ENCODE peak calls at places on chromosome 6, in six cellular contexts. G is mesenchymal stem cell, N is neuronal stem cell, D is IMR-90, O is H9, I is H1. H is an unnamed sample. For H3K9me3, the result is how much of the 10 kb centered on the place peaks cover.

GRCh38 chr6:169990095-169991030 is 238.9 kb downstream of the ERMARD start:
- DNase-seq in G (no peak), N (no peak), D (no peak), O (no peak), I (no peak), H (peak)

GRCh38 chr6:19898141-19898740 is 61.1 kb downstream of the ID4 start:
- DNase-seq in G (no peak), N (no peak), D (no peak), O (no peak), I (no peak), H (peak)

GRCh38 chr6:24910850-24911712 is 24.7 kb downstream of the RIPOR2 start:
- DNase-seq in G (peak), N (peak), D (peak), O (peak), I (no peak), H (peak)

GRCh38 chr6:44475417-44475778 is 87.9 kb downstream of the CDC5L start:
- DNase-seq in G (no peak), N (no peak), D (no peak), O (no peak), I (no peak), H (no peak)

GRCh38 chr6:107763959-107764358 is 60.2 kb downstream of the SCML4 start:
- DNase-seq in G (peak), N (no peak), D (peak), O (no peak), I (no peak), H (no peak)

GRCh38 chr6:29494131-29494530 is 6.4 kb upstream of the MAS1L start:
- DNase-seq in G (no peak), N (no peak), D (no peak), O (no peak), I (no peak), H (no peak)

GRCh38 chr6:44116643-44117382 is 10.4 kb downstream of the MRPL14 start:
- DNase-seq in G (peak), N (no peak), D (peak), O (no peak), I (no peak), H (peak)

GRCh38 chr6:19549109-19549508 is 288.1 kb upstream of the ID4 start:
- DNase-seq in G (no peak), N (no peak), D (no peak), O (no peak), I (no peak), H (no peak)

GRCh38 chr6:121998631-121999030 is 400.8 kb upstream of the HSF2 start:
- DNase-seq in G (no peak), N (no peak), D (no peak), O (no peak), I (no peak), H (no peak)

GRCh38 chr6:2942916-2943563 is 28.3 kb downstream of the SERPINB6 start:
- DNase-seq in G (no peak), N (no peak), D (no peak), O (no peak), I (peak), H (no peak)

GRCh38 chr6:26414281-26414680 is 12.2 kb downstream of the BTN3A1 start:
- DNase-seq in G (no peak), N (no peak), D (no peak), O (no peak), I (no peak), H (no peak)

GRCh38 chr6:44096615-44097014 is 30.6 kb downstream of the MRPL14 start:
- DNase-seq in G (peak), N (no peak), D (peak), O (no peak), I (peak), H (peak)

GRCh38 chr6:15843764-15844163 is 180.9 kb upstream of the DTNBP1 start:
- DNase-seq in G (no peak), N (no peak), D (no peak), O (no peak), I (no peak), H (no peak)

GRCh38 chr6:45614488-45615285 is 237.0 kb upstream of the SUPT3H start:
- DNase-seq in G (no peak), N (no peak), D (peak), O (no peak), I (peak), H (no peak)

GRCh38 chr6:41367700-41368099 is 32.3 kb downstream of the NCR2 start:
- DNase-seq in G (peak), N (peak), D (peak), O (peak), I (peak), H (peak)

GRCh38 chr6:69796081-69796626 is 656 bp downstream of the LMBRD1 start:
- DNase-seq in G (peak), N (no peak), D (peak), O (peak), I (no peak), H (peak)

GRCh38 chr6:168992696-168993185 is 260.9 kb downstream of the THBS2 start:
- DNase-seq in G (no peak), N (no peak), D (no peak), O (no peak), I (no peak), H (no peak)

GRCh38 chr6:122995930-122996796 is at the start of gene CLVS2:
- DNase-seq in G (peak), N (peak), D (no peak), O (peak), I (peak), H (peak)

GRCh38 chr6:14046476-14047068 is 71.0 kb upstream of the CD83 start:
- DNase-seq in G (peak), N (peak), D (peak), O (peak), I (peak), H (peak)

DNA sequence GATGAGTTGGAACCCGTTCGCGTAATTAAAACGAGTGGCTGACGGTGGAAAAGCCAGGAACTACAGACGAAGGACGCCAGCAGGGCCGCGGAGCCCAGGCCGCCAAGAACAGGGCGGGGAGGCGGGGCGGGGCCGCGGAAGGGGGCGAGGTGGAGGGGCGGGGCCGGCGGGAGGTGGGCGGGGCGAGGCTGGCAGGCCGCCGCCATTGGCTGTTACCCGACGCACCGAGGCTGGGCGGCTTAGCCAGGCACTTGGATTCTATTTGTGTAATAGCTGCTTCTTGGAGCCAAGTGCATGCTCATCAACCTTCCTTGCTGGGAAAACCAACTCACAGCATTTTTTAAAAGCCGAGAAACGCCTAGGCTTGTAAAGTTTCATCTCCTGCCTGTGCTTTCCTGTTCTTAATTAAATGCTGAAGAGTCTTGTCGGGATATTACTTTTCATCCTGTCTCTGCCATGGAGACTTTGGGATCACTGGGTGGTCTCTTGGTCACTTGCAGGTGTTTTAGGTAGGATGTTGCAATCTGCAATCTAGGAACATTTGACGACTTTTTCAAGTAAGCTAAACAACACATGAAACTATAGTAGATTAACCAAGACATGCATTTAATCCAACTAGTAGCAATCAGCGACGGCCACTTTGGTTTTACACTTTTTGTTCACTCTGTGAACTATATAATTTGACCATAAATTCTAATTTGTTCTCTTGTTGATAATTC is 245.0 kb downstream of the ARID1B start:
- DNase-seq in G (peak), N (peak), D (peak), O (peak), I (peak), H (peak)
- H3K18ac ChIP-seq in G (peak), N (peak), D (peak), O (peak), I (peak), H (peak)

GRCh38 chr6:64736421-64736950 is 970.5 kb downstream of the EYS start:
- DNase-seq in G (peak), N (no peak), D (no peak), O (no peak), I (no peak), H (no peak)

GRCh38 chr6:64732888-64733287 is 974.1 kb downstream of the EYS start:
- DNase-seq in G (peak), N (no peak), D (no peak), O (no peak), I (no peak), H (no peak)

GRCh38 chr6:64733433-64733832 is 973.6 kb downstream of the EYS start:
- DNase-seq in G (peak), N (no peak), D (no peak), O (no peak), I (no peak), H (no peak)

GRCh38 chr6:64737418-64737817 is 969.6 kb downstream of the EYS start:
- DNase-seq in G (no peak), N (no peak), D (no peak), O (no peak), I (no peak), H (no peak)
- H3K9me3 ChIP-seq in G (under half), N (under half), D (under half), O (under half), I (under half), H (under half)

GRCh38 chr6:92361990-92362770 is 1057.2 kb downstream of the EPHA7 start:
- DNase-seq in G (peak), N (no peak), D (no peak), O (no peak), I (no peak), H (no peak)
- H3K4me2 ChIP-seq in G (no peak), N (no peak), D (no peak), O (no peak), I (no peak), H (no peak)

GRCh38 chr6:113968472-113968871 is 2.5 kb downstream of the HDAC2 start:
- DNase-seq in G (no peak), N (no peak), D (no peak), O (no peak), I (no peak), H (no peak)

GRCh38 chr6:113967777-113968176 is 3.2 kb downstream of the HDAC2 start:
- DNase-seq in G (no peak), N (no peak), D (no peak), O (no peak), I (no peak), H (no peak)

GRCh38 chr6:113969888-113970807 is 800 bp downstream of the HDAC2 start:
- DNase-seq in G (peak), N (peak), D (peak), O (peak), I (peak), H (peak)

GRCh38 chr6:113970808-113971676 is at the start of gene HDAC2:
- DNase-seq in G (peak), N (peak), D (peak), O (peak), I (peak), H (peak)

GRCh38 chr6:113971786-113972185 is 838 bp upstream of the HDAC2 start:
- DNase-seq in G (peak), N (no peak), D (no peak), O (no peak), I (no peak), H (peak)
- H3K18ac ChIP-seq in G (no peak), N (no peak), D (no peak), O (no peak), I (no peak), H (no peak)

GRCh38 chr6:82484737-82485650 is 121.4 kb downstream of the TPBG start:
- DNase-seq in G (no peak), N (no peak), D (no peak), O (no peak), I (no peak), H (peak)
- H3K9me3 ChIP-seq in G (half or more), N (under half), D (under half), O (under half), I (under half), H (under half)

GRCh38 chr6:4924872-4925271 is 79.0 kb downstream of the RPP40 start:
- DNase-seq in G (no peak), N (no peak), D (no peak), O (no peak), I (no peak), H (no peak)
- H3K4me2 ChIP-seq in G (no peak), N (no peak), D (no peak), O (no peak), I (no peak), H (no peak)

DNA sequence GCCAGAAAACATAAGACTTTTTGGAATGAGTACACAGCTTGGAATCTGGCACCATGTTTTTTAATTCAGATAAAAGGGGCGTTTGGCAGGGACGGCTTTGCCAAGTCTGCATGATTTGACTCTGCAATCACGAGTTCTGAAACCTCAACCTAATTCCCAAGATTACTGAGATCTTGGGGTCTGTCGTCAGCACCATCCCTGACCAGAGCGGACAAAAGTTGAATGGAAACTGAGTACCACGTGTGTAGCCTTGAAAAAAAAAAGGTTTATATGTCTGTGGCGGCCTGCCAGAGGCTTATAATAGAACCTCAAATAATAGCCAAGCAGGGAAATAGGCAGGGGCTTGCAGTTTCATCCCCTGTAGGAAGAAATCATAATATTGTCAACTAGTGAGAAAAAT is 119.0 kb upstream of the ARID1B start:
- DNase-seq in G (no peak), N (no peak), D (peak), O (no peak), I (no peak), H (no peak)
- H3K18ac ChIP-seq in G (no peak), N (no peak), D (no peak), O (no peak), I (no peak), H (no peak)

H was measured in trophoblast cell.